ENCODE peak calls at places on chromosomes 5 and 9, in seven cellular contexts. One of them, this sample, is unnamed.

GRCh38 chr9:137464291-137464999 is 5.3 kb upstream of the NSMF start:
- DNase-seq in left ventricle myocardium inferior: no peak
- DNase-seq in heart right ventricle: no peak
- DNase-seq in AG04449: no peak
- DNase-seq in H1: no peak
- DNase-seq in ureter: no peak
- DNase-seq in activated CD4-positive, alpha-beta memory T cell treated with anti-CD3 and anti-CD28 coated beads, Interleukin-2, amount 10 ng/mL, durations not matched to agents 7 days and 5 days: no peak
- DNase-seq in this sample: no peak

GRCh38 chr5:85148701-85149100 is 764.0 kb upstream of the EDIL3 start:
- DNase-seq in left ventricle myocardium inferior: no peak
- DNase-seq in heart right ventricle: no peak
- DNase-seq in AG04449: no peak
- DNase-seq in H1: no peak
- DNase-seq in ureter: no peak
- DNase-seq in activated CD4-positive, alpha-beta memory T cell treated with anti-CD3 and anti-CD28 coated beads, Interleukin-2, amount 10 ng/mL, durations not matched to agents 7 days and 5 days: no peak
- DNase-seq in this sample: no peak

GRCh38 chr5:17340816-17341215 is 123.4 kb downstream of the BASP1 start:
- DNase-seq in left ventricle myocardium inferior: no peak
- DNase-seq in heart right ventricle: no peak
- DNase-seq in AG04449: no peak
- DNase-seq in H1: no peak
- DNase-seq in ureter: no peak
- DNase-seq in activated CD4-positive, alpha-beta memory T cell treated with anti-CD3 and anti-CD28 coated beads, Interleukin-2, amount 10 ng/mL, durations not matched to agents 7 days and 5 days: no peak
- DNase-seq in this sample: no peak

GRCh38 chr5:141412853-141413539 is at the start of gene PCDHGA10:
- DNase-seq in left ventricle myocardium inferior: no peak
- DNase-seq in heart right ventricle: no peak
- DNase-seq in AG04449: no peak
- DNase-seq in H1: peak
- DNase-seq in ureter: no peak
- DNase-seq in activated CD4-positive, alpha-beta memory T cell treated with anti-CD3 and anti-CD28 coated beads, Interleukin-2, amount 10 ng/mL, durations not matched to agents 7 days and 5 days: peak
- DNase-seq in this sample: peak

GRCh38 chr5:123874600-123875201 is 362.7 kb downstream of the CSNK1G3 start:
- DNase-seq in left ventricle myocardium inferior: no peak
- DNase-seq in heart right ventricle: no peak
- DNase-seq in AG04449: no peak
- DNase-seq in H1: no peak
- DNase-seq in ureter: no peak
- DNase-seq in activated CD4-positive, alpha-beta memory T cell treated with anti-CD3 and anti-CD28 coated beads, Interleukin-2, amount 10 ng/mL, durations not matched to agents 7 days and 5 days: no peak
- DNase-seq in this sample: no peak

GRCh38 chr9:76419782-76420380 is 25.7 kb upstream of the RFK start:
- DNase-seq in left ventricle myocardium inferior: no peak
- DNase-seq in heart right ventricle: no peak
- DNase-seq in AG04449: no peak
- DNase-seq in H1: peak
- DNase-seq in ureter: no peak
- DNase-seq in activated CD4-positive, alpha-beta memory T cell treated with anti-CD3 and anti-CD28 coated beads, Interleukin-2, amount 10 ng/mL, durations not matched to agents 7 days and 5 days: no peak
- DNase-seq in this sample: peak

GRCh38 chr9:34375901-34376595 is 650 bp downstream of the MYORG start:
- DNase-seq in left ventricle myocardium inferior: peak
- DNase-seq in heart right ventricle: peak
- DNase-seq in AG04449: no peak
- DNase-seq in H1: no peak
- DNase-seq in ureter: peak
- DNase-seq in activated CD4-positive, alpha-beta memory T cell treated with anti-CD3 and anti-CD28 coated beads, Interleukin-2, amount 10 ng/mL, durations not matched to agents 7 days and 5 days: peak
- DNase-seq in this sample: peak

GRCh38 chr9:35179347-35180271 is 17.8 kb downstream of the UNC13B start:
- DNase-seq in left ventricle myocardium inferior: no peak
- DNase-seq in heart right ventricle: no peak
- DNase-seq in AG04449: no peak
- DNase-seq in H1: no peak
- DNase-seq in ureter: no peak
- DNase-seq in activated CD4-positive, alpha-beta memory T cell treated with anti-CD3 and anti-CD28 coated beads, Interleukin-2, amount 10 ng/mL, durations not matched to agents 7 days and 5 days: no peak
- DNase-seq in this sample: no peak

GRCh38 chr9:98673681-98674080 is 35.1 kb downstream of the GABBR2 start:
- DNase-seq in left ventricle myocardium inferior: no peak
- DNase-seq in heart right ventricle: no peak
- DNase-seq in AG04449: no peak
- DNase-seq in H1: no peak
- DNase-seq in ureter: no peak
- DNase-seq in activated CD4-positive, alpha-beta memory T cell treated with anti-CD3 and anti-CD28 coated beads, Interleukin-2, amount 10 ng/mL, durations not matched to agents 7 days and 5 days: no peak
- DNase-seq in this sample: no peak

GRCh38 chr9:123548749-123549545 is 192.9 kb downstream of the CRB2 start:
- DNase-seq in left ventricle myocardium inferior: no peak
- DNase-seq in heart right ventricle: no peak
- DNase-seq in AG04449: no peak
- DNase-seq in H1: no peak
- DNase-seq in ureter: no peak
- DNase-seq in activated CD4-positive, alpha-beta memory T cell treated with anti-CD3 and anti-CD28 coated beads, Interleukin-2, amount 10 ng/mL, durations not matched to agents 7 days and 5 days: no peak
- DNase-seq in this sample: no peak

GRCh38 chr9:98536542-98537173 is 172.1 kb downstream of the GABBR2 start:
- DNase-seq in left ventricle myocardium inferior: no peak
- DNase-seq in heart right ventricle: no peak
- DNase-seq in AG04449: no peak
- DNase-seq in H1: peak
- DNase-seq in ureter: no peak
- DNase-seq in activated CD4-positive, alpha-beta memory T cell treated with anti-CD3 and anti-CD28 coated beads, Interleukin-2, amount 10 ng/mL, durations not matched to agents 7 days and 5 days: peak
- DNase-seq in this sample: no peak

GRCh38 chr9:12774861-12775367 is at the start of gene LURAP1L:
- DNase-seq in left ventricle myocardium inferior: peak
- DNase-seq in heart right ventricle: no peak
- DNase-seq in AG04449: no peak
- DNase-seq in H1: peak
- DNase-seq in ureter: peak
- DNase-seq in activated CD4-positive, alpha-beta memory T cell treated with anti-CD3 and anti-CD28 coated beads, Interleukin-2, amount 10 ng/mL, durations not matched to agents 7 days and 5 days: no peak
- DNase-seq in this sample: no peak

GRCh38 chr9:312596-313320 is 98.1 kb downstream of the DOCK8 start:
- DNase-seq in left ventricle myocardium inferior: no peak
- DNase-seq in heart right ventricle: no peak
- DNase-seq in AG04449: no peak
- DNase-seq in H1: no peak
- DNase-seq in ureter: no peak
- DNase-seq in activated CD4-positive, alpha-beta memory T cell treated with anti-CD3 and anti-CD28 coated beads, Interleukin-2, amount 10 ng/mL, durations not matched to agents 7 days and 5 days: no peak
- DNase-seq in this sample: no peak

GRCh38 chr9:74132986-74133385 is 364.1 kb upstream of the RORB start:
- DNase-seq in left ventricle myocardium inferior: no peak
- DNase-seq in heart right ventricle: no peak
- DNase-seq in AG04449: no peak
- DNase-seq in H1: peak
- DNase-seq in ureter: no peak
- DNase-seq in activated CD4-positive, alpha-beta memory T cell treated with anti-CD3 and anti-CD28 coated beads, Interleukin-2, amount 10 ng/mL, durations not matched to agents 7 days and 5 days: no peak
- DNase-seq in this sample: no peak

GRCh38 chr9:16561121-16561520 is 309.3 kb downstream of the BNC2 start:
- DNase-seq in left ventricle myocardium inferior: no peak
- DNase-seq in heart right ventricle: no peak
- DNase-seq in AG04449: no peak
- DNase-seq in H1: no peak
- DNase-seq in ureter: no peak
- DNase-seq in activated CD4-positive, alpha-beta memory T cell treated with anti-CD3 and anti-CD28 coated beads, Interleukin-2, amount 10 ng/mL, durations not matched to agents 7 days and 5 days: no peak
- DNase-seq in this sample: no peak

This sample was measured in Peyer's patch.